ENCODE peak calls at places on chromosomes 1 and 21, in seven cellular contexts. One of them, this sample, is unnamed.

GRCh38 chr1:235494531-235494930 is 9.7 kb downstream of the B3GALNT2 start:
- DNase-seq in AG09309: no peak
- DNase-seq in RWPE1: no peak
- DNase-seq in stromal cell of bone marrow: no peak
- DNase-seq in NB4: no peak
- DNase-seq in fibroblast of the conjunctiva: no peak
- DNase-seq in cardiac fibroblast: no peak
- DNase-seq in this sample: no peak

GRCh38 chr1:19960621-19961020 is 18.8 kb downstream of the PLA2G2A start:
- DNase-seq in AG09309: no peak
- DNase-seq in RWPE1: no peak
- DNase-seq in stromal cell of bone marrow: no peak
- DNase-seq in NB4: no peak
- DNase-seq in fibroblast of the conjunctiva: no peak
- DNase-seq in cardiac fibroblast: no peak
- DNase-seq in this sample: no peak

GRCh38 chr1:227886993-227887696 is 60.6 kb downstream of the WNT9A start:
- DNase-seq in AG09309: no peak
- DNase-seq in RWPE1: no peak
- DNase-seq in stromal cell of bone marrow: no peak
- DNase-seq in NB4: peak
- DNase-seq in fibroblast of the conjunctiva: peak
- DNase-seq in cardiac fibroblast: peak
- DNase-seq in this sample: peak

GRCh38 chr1:176058686-176059085 is 148.4 kb downstream of the COP1 start:
- DNase-seq in AG09309: no peak
- DNase-seq in RWPE1: no peak
- DNase-seq in stromal cell of bone marrow: no peak
- DNase-seq in NB4: no peak
- DNase-seq in fibroblast of the conjunctiva: no peak
- DNase-seq in cardiac fibroblast: no peak
- DNase-seq in this sample: no peak

GRCh38 chr1:31791131-31791858 is 24.5 kb downstream of the SPOCD1 start:
- DNase-seq in AG09309: no peak
- DNase-seq in RWPE1: no peak
- DNase-seq in stromal cell of bone marrow: no peak
- DNase-seq in NB4: no peak
- DNase-seq in fibroblast of the conjunctiva: no peak
- DNase-seq in cardiac fibroblast: no peak
- DNase-seq in this sample: no peak

GRCh38 chr1:51690285-51690961 is 73.5 kb downstream of the OSBPL9 start:
- DNase-seq in AG09309: peak
- DNase-seq in RWPE1: peak
- DNase-seq in stromal cell of bone marrow: no peak
- DNase-seq in NB4: peak
- DNase-seq in fibroblast of the conjunctiva: peak
- DNase-seq in cardiac fibroblast: peak
- DNase-seq in this sample: no peak

GRCh38 chr1:42730988-42731387 is 9.0 kb downstream of the CLDN19 start:
- DNase-seq in AG09309: no peak
- DNase-seq in RWPE1: peak
- DNase-seq in stromal cell of bone marrow: no peak
- DNase-seq in NB4: peak
- DNase-seq in fibroblast of the conjunctiva: no peak
- DNase-seq in cardiac fibroblast: no peak
- DNase-seq in this sample: no peak

GRCh38 chr21:45535341-45536081 is 6.7 kb downstream of the SLC19A1 start:
- DNase-seq in AG09309: no peak
- DNase-seq in RWPE1: no peak
- DNase-seq in stromal cell of bone marrow: no peak
- DNase-seq in NB4: peak
- DNase-seq in fibroblast of the conjunctiva: no peak
- DNase-seq in cardiac fibroblast: no peak
- DNase-seq in this sample: no peak

GRCh38 chr1:233081686-233082085 is 131.3 kb downstream of the NTPCR start:
- DNase-seq in AG09309: no peak
- DNase-seq in RWPE1: no peak
- DNase-seq in stromal cell of bone marrow: no peak
- DNase-seq in NB4: peak
- DNase-seq in fibroblast of the conjunctiva: no peak
- DNase-seq in cardiac fibroblast: peak
- DNase-seq in this sample: no peak

GRCh38 chr1:235642021-235642942 is 7.3 kb downstream of the GNG4 start:
- DNase-seq in AG09309: no peak
- DNase-seq in RWPE1: peak
- DNase-seq in stromal cell of bone marrow: no peak
- DNase-seq in NB4: peak
- DNase-seq in fibroblast of the conjunctiva: no peak
- DNase-seq in cardiac fibroblast: peak
- DNase-seq in this sample: no peak

GRCh38 chr1:4485878-4486277 is 168.5 kb upstream of the AJAP1 start:
- DNase-seq in AG09309: no peak
- DNase-seq in RWPE1: no peak
- DNase-seq in stromal cell of bone marrow: no peak
- DNase-seq in NB4: no peak
- DNase-seq in fibroblast of the conjunctiva: no peak
- DNase-seq in cardiac fibroblast: no peak
- DNase-seq in this sample: no peak

GRCh38 chr1:10451286-10451685 is 1.5 kb downstream of the CORT start:
- DNase-seq in AG09309: no peak
- DNase-seq in RWPE1: no peak
- DNase-seq in stromal cell of bone marrow: peak
- DNase-seq in NB4: no peak
- DNase-seq in fibroblast of the conjunctiva: no peak
- DNase-seq in cardiac fibroblast: peak
- DNase-seq in this sample: no peak

GRCh38 chr1:150613061-150613920 is 16.1 kb downstream of the ENSA start:
- DNase-seq in AG09309: peak
- DNase-seq in RWPE1: peak
- DNase-seq in stromal cell of bone marrow: peak
- DNase-seq in NB4: peak
- DNase-seq in fibroblast of the conjunctiva: peak
- DNase-seq in cardiac fibroblast: peak
- DNase-seq in this sample: no peak

GRCh38 chr21:42666023-42666747 is 12.8 kb downstream of the PDE9A start:
- DNase-seq in AG09309: no peak
- DNase-seq in RWPE1: peak
- DNase-seq in stromal cell of bone marrow: no peak
- DNase-seq in NB4: no peak
- DNase-seq in fibroblast of the conjunctiva: no peak
- DNase-seq in cardiac fibroblast: no peak
- DNase-seq in this sample: no peak

GRCh38 chr21:42174173-42174572 is 44.8 kb upstream of the ABCG1 start:
- DNase-seq in AG09309: no peak
- DNase-seq in RWPE1: no peak
- DNase-seq in stromal cell of bone marrow: no peak
- DNase-seq in NB4: no peak
- DNase-seq in fibroblast of the conjunctiva: no peak
- DNase-seq in cardiac fibroblast: no peak
- DNase-seq in this sample: no peak

GRCh38 chr1:179709841-179710329 is 33.2 kb upstream of the FAM163A start:
- DNase-seq in AG09309: peak
- DNase-seq in RWPE1: no peak
- DNase-seq in stromal cell of bone marrow: peak
- DNase-seq in NB4: no peak
- DNase-seq in fibroblast of the conjunctiva: no peak
- DNase-seq in cardiac fibroblast: peak
- DNase-seq in this sample: no peak

GRCh38 chr1:48005254-48006162 is 8.3 kb upstream of the TRABD2B start:
- DNase-seq in AG09309: no peak
- DNase-seq in RWPE1: no peak
- DNase-seq in stromal cell of bone marrow: no peak
- DNase-seq in NB4: no peak
- DNase-seq in fibroblast of the conjunctiva: no peak
- DNase-seq in cardiac fibroblast: no peak
- DNase-seq in this sample: no peak